ENCODE peak calls at places on chromosomes 4 and X, in seven cellular contexts. A is pancreas, L is lower lobe of right lung, Y is astrocyte of the spinal cord, Q is MM.1S, T is epithelial cell of esophagus, F is cardiac muscle cell. W is an unnamed sample.

GRCh38 chr4:24598025-24598424 is 13.7 kb upstream of the DHX15 start:
- DNase-seq in A (peak), Y (no peak), L (peak), Q (no peak), T (peak), F (no peak), W (no peak)

GRCh38 chr4:87270144-87270543 is 49.7 kb upstream of the KLHL8 start:
- DNase-seq in T (peak), F (peak), L (no peak), Q (no peak), A (peak), Y (peak), W (no peak)

GRCh38 chrX:134501942-134502341 is 42.0 kb downstream of the HPRT1 start:
- DNase-seq in F (no peak), A (no peak), T (no peak), Q (no peak), L (no peak), Y (no peak), W (no peak)

GRCh38 chrX:154136627-154137161 is 7.3 kb upstream of the OPN1LW start:
- DNase-seq in F (peak), Y (peak), T (peak), A (peak), Q (peak), L (peak), W (peak)

GRCh38 chr4:122668241-122668640 is 47.4 kb upstream of the IL21 start:
- DNase-seq in A (no peak), Q (no peak), T (peak), F (no peak), Y (peak), L (no peak), W (no peak)

GRCh38 chr4:106056914-106057313 is 161.6 kb downstream of the NPNT start:
- DNase-seq in Q (no peak), T (no peak), A (no peak), L (no peak), Y (no peak), F (no peak), W (no peak)

GRCh38 chrX:154401918-154402621 is 3.9 kb downstream of the RPL10 start:
- DNase-seq in A (no peak), L (no peak), Y (no peak), F (no peak), Q (no peak), T (peak), W (no peak)

GRCh38 chr4:78002260-78002659 is 54.9 kb upstream of the FRAS1 start:
- DNase-seq in T (no peak), F (peak), Y (peak), Q (no peak), L (no peak), A (no peak), W (no peak)

GRCh38 chr4:124061413-124061812 is 651.1 kb downstream of the ANKRD50 start:
- DNase-seq in Q (no peak), A (no peak), T (no peak), F (no peak), Y (peak), L (no peak), W (no peak)

GRCh38 chr4:104394409-104394813 is 100.3 kb downstream of the CXXC4 start:
- DNase-seq in Y (no peak), A (no peak), F (peak), L (peak), T (no peak), Q (no peak), W (peak)

GRCh38 chr4:6087669-6088068 is 69.4 kb upstream of the C4orf50 start:
- DNase-seq in L (no peak), A (peak), Y (no peak), T (peak), Q (no peak), F (peak), W (peak)

GRCh38 chr4:169999923-170000322 is 26.3 kb downstream of the MFAP3L start:
- DNase-seq in T (no peak), A (no peak), Y (no peak), Q (no peak), F (no peak), L (no peak), W (no peak)

GRCh38 chr4:152258804-152259708 is 276.8 kb downstream of the FBXW7 start:
- DNase-seq in Y (peak), F (no peak), Q (no peak), T (peak), L (no peak), A (no peak), W (no peak)

GRCh38 chr4:132982151-132982550 is 166.9 kb upstream of the PCDH10 start:
- DNase-seq in Y (peak), L (no peak), T (no peak), F (no peak), Q (no peak), A (no peak), W (no peak)

GRCh38 chrX:110442631-110443030 is 84.0 kb downstream of the RTL9 start:
- DNase-seq in Q (peak), L (no peak), T (peak), A (peak), F (peak), Y (peak), W (peak)

GRCh38 chrX:71514367-71515038 is 18.4 kb upstream of the OGT start:
- DNase-seq in F (no peak), Q (no peak), Y (no peak), L (no peak), A (no peak), T (no peak), W (no peak)

GRCh38 chr4:16641971-16642370 is 256.5 kb downstream of the LDB2 start:
- DNase-seq in A (no peak), L (no peak), Q (no peak), F (no peak), Y (no peak), T (no peak), W (no peak)

GRCh38 chr4:48777739-48778138 is 2.3 kb downstream of the FRYL start:
- DNase-seq in A (no peak), T (no peak), L (no peak), Q (no peak), Y (no peak), F (no peak), W (no peak)

GRCh38 chr4:1600211-1600780 is 83.8 kb downstream of the FAM53A start:
- DNase-seq in Y (no peak), Q (no peak), A (no peak), L (peak), T (no peak), F (no peak), W (peak)

GRCh38 chr4:109600431-109600830 is 40.4 kb downstream of the MCUB start:
- DNase-seq in Q (no peak), L (no peak), A (no peak), Y (no peak), F (no peak), T (no peak), W (no peak)

GRCh38 chr4:57182132-57182874 is 72.1 kb upstream of the IGFBP7 start:
- DNase-seq in Q (no peak), Y (no peak), L (no peak), F (no peak), A (peak), T (no peak), W (no peak)

GRCh38 chr4:183812567-183812966 is 92.5 kb upstream of the STOX2 start:
- DNase-seq in F (no peak), A (no peak), L (no peak), Q (no peak), Y (no peak), T (no peak), W (no peak)

GRCh38 chr4:37935026-37935425 is 25.2 kb upstream of the PTTG2 start:
- DNase-seq in F (no peak), T (no peak), Q (no peak), Y (no peak), A (no peak), L (no peak), W (no peak)

GRCh38 chrX:40300286-40300890 is 202.6 kb upstream of the BCOR start:
- DNase-seq in L (no peak), A (no peak), T (no peak), F (no peak), Q (no peak), Y (no peak), W (no peak)

GRCh38 chrX:39739585-39739984 is 358.2 kb downstream of the BCOR start:
- DNase-seq in Q (no peak), A (no peak), Y (no peak), T (no peak), F (no peak), L (no peak), W (no peak)

DNA sequence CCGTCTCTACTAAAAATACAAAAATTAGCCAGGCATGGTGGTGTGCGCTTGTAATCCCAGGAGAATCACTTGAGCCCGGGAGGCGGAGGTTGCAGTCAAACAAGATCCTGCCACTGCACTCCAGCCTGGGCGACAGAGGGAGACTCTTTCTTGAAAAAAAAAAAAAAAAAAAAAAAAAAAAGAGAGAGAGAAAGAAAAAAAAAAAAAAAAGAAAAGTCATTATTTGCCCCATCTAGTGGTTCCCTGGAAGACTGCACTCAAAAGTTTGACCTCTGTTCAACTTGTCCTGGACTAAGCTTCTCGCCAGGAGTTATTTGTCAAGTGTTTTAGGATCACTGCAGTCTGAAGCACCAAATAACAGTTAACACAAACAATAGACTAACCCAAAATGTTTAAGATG is 45.3 kb upstream of the KCTD8 start:
- DNase-seq in F (peak), A (no peak), Q (peak), T (peak), Y (peak), L (no peak), W (no peak)
- TF ChIP-seq CTCF in F (peak), A (no peak), Q (peak), T (peak), Y (peak), L (peak), W (peak)

DNA sequence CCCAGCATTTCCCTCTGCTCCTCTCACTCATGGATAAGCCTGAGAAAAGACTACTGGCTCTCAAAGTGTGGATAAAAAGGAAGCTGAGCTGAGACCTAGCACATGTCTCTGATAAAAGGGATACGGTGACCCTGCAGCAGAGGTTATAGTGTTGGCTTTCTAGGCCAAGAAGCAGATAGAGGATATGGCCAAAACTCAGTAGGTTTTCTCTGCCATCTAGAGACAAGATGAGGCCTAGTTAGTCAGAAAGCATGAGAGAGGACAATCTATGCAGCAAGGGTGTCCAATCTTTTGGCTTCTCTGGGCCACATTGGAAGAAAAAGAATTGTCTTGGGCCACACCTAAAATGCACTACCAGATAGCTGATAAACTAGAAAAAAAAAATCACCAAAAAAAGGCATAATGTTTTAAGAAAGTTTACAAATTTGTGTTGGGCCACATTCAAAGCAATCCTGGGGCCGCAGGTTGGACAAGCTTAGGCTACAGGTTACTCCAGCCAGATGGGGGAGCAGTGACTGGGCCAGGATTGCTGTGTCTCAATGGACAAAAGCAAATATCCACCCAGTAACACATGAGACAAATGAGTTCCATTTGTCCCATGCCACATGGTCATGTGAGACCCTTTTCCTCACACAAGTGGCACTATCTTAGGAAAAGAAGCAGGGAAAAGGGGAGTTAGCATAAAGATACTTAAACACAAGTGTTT is 411.4 kb downstream of the INPP4B start:
- DNase-seq in A (no peak), L (no peak), Q (no peak), T (no peak), Y (no peak), F (no peak), W (no peak)
- TF ChIP-seq CTCF in A (no peak), L (no peak), Q (no peak), T (no peak), Y (no peak), F (no peak), W (no peak)

GRCh38 chrX:14476169-14476568 is 53.2 kb upstream of the GLRA2 start:
- DNase-seq in L (no peak), A (no peak), F (no peak), Q (no peak), Y (peak), T (no peak), W (no peak)
- TF ChIP-seq CTCF in L (no peak), A (no peak), F (no peak), Q (no peak), Y (no peak), T (no peak), W (no peak)

GRCh38 chrX:24158881-24159280 is 9.4 kb downstream of the ZFX start:
- DNase-seq in L (no peak), A (no peak), Q (no peak), T (no peak), F (no peak), Y (no peak), W (no peak)
- TF ChIP-seq CTCF in L (no peak), A (no peak), Q (no peak), T (no peak), F (no peak), Y (no peak), W (no peak)

DNA sequence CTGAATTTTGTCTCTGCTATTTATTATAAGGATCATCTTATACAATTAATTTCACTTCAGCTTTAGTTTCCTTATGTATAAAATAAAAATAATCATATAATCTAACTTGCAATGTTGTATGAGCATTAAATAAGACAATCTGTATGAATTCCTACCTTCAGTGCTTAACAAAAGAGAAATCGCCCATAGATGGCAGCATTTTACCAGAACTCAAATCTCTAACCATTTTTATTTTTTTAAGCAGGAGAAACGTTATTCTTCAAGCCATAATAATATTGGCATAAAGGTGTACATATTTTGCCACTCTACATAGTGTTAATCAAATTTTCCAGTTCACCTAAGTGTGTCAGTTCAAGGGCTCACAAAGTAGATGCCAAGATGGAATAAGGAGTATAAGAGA is 78.8 kb downstream of the TMEM47 start:
- DNase-seq in Y (peak), A (no peak), F (peak), L (no peak), Q (peak), T (peak), W (no peak)
- TF ChIP-seq CTCF in Y (peak), A (no peak), F (peak), L (peak), Q (peak), T (peak), W (peak)

GRCh38 chr4:154686838-154687237 is 57.0 kb upstream of the LRAT start:
- DNase-seq in A (no peak), Q (no peak), F (no peak), Y (no peak), T (peak), L (no peak), W (no peak)
- TF ChIP-seq CTCF in A (no peak), Q (peak), F (peak), Y (no peak), T (peak), L (no peak), W (peak)

GRCh38 chr4:144355809-144356757 is 215.6 kb upstream of the GYPA start:
- DNase-seq in F (peak), Y (peak), Q (peak), L (no peak), T (peak), A (no peak), W (peak)
- TF ChIP-seq CTCF in F (peak), Y (no peak), Q (peak), L (no peak), T (no peak), A (no peak), W (no peak)

W was measured in glutamatergic neuron.